ENCODE peak calls at places on chromosomes 7 and 10, in nine cellular contexts. Z is GM12878; U is cardiac fibroblast; H is progenitor cell of endocrine pancreas; W is GM12865; K is astrocyte of the spinal cord; S is CD4-positive, alpha-beta T cell; R is GM10248; X is psoas muscle. E is an unnamed sample.

GRCh38 chr7:29839302-29839701 is 33.0 kb downstream of the WIPF3 start:
- DNase-seq in Z (no peak), U (peak), H (no peak), W (no peak), K (peak), S (no peak), R (no peak), X (peak), E (peak)

GRCh38 chr7:122802211-122802833 is 83.9 kb downstream of the CADPS2 start:
- DNase-seq in Z (no peak), U (peak), H (no peak), W (peak), K (no peak), S (no peak), R (no peak), X (no peak), E (peak)

GRCh38 chr10:43259981-43260761 is 6.7 kb downstream of the RASGEF1A start:
- DNase-seq in Z (no peak), U (peak), H (no peak), W (peak), K (no peak), S (peak), R (no peak), X (no peak), E (no peak)

GRCh38 chr7:1123721-1124120 is 35.8 kb downstream of the GPER1 start:
- DNase-seq in Z (no peak), U (peak), H (peak), W (no peak), K (peak), S (no peak), R (no peak), X (peak), E (peak)

GRCh38 chr7:141533149-141533949 is 17.9 kb upstream of the AGK start:
- DNase-seq in Z (no peak), U (peak), H (peak), W (peak), K (peak), S (peak), R (peak), X (peak), E (peak)

GRCh38 chr7:150471886-150472285 is 21.5 kb downstream of the GIMAP8 start:
- DNase-seq in Z (no peak), U (no peak), H (no peak), W (no peak), K (no peak), S (no peak), R (no peak), X (no peak), E (no peak)

GRCh38 chr7:90833443-90833842 is 237.3 kb downstream of the CDK14 start:
- DNase-seq in Z (no peak), U (no peak), H (no peak), W (no peak), K (no peak), S (no peak), R (no peak), X (no peak), E (no peak)

GRCh38 chr7:127976722-127977121 is 54.5 kb downstream of the LRRC4 start:
- DNase-seq in Z (no peak), U (no peak), H (no peak), W (no peak), K (no peak), S (no peak), R (no peak), X (no peak), E (no peak)

GRCh38 chr7:127995157-127995865 is 35.9 kb downstream of the LRRC4 start:
- DNase-seq in Z (no peak), U (peak), H (no peak), W (no peak), K (peak), S (no peak), R (no peak), X (no peak), E (no peak)

GRCh38 chr7:19392246-19392645 is 247.0 kb upstream of the FERD3L start:
- DNase-seq in Z (no peak), U (peak), H (no peak), W (no peak), K (peak), S (no peak), R (no peak), X (no peak), E (no peak)

GRCh38 chr10:72087392-72087968 is 871 bp downstream of the SPOCK2 start:
- DNase-seq in Z (no peak), U (no peak), H (no peak), W (no peak), K (no peak), S (peak), R (peak), X (no peak), E (no peak)

GRCh38 chr10:133261726-133262325 is 14.8 kb downstream of the ADAM8 start:
- DNase-seq in Z (no peak), U (peak), H (peak), W (peak), K (peak), S (peak), R (peak), X (peak), E (peak)

GRCh38 chr7:22563115-22563514 is 63.1 kb upstream of the STEAP1B start:
- DNase-seq in Z (no peak), U (no peak), H (no peak), W (peak), K (no peak), S (no peak), R (no peak), X (no peak), E (no peak)

GRCh38 chr10:110483633-110484032 is 14.1 kb upstream of the DUSP5 start:
- DNase-seq in Z (no peak), U (no peak), H (no peak), W (no peak), K (no peak), S (no peak), R (no peak), X (no peak), E (no peak)

GRCh38 chr10:70932415-70933196 is 44.2 kb upstream of the PCBD1 start:
- DNase-seq in Z (no peak), U (no peak), H (no peak), W (no peak), K (no peak), S (no peak), R (no peak), X (no peak), E (peak)

GRCh38 chr10:96703358-96703757 is 17.0 kb downstream of the PIK3AP1 start:
- DNase-seq in Z (no peak), U (no peak), H (no peak), W (peak), K (no peak), S (no peak), R (no peak), X (no peak), E (no peak)

GRCh38 chr10:9786101-9786500 is 1231.6 kb upstream of the CELF2 start:
- DNase-seq in Z (no peak), U (peak), H (no peak), W (no peak), K (peak), S (no peak), R (no peak), X (no peak), E (no peak)

GRCh38 chr7:13827716-13828115 is 161.8 kb downstream of the ETV1 start:
- DNase-seq in Z (no peak), U (peak), H (no peak), W (no peak), K (no peak), S (no peak), R (no peak), X (no peak), E (no peak)

GRCh38 chr7:89621925-89622641 is 532.2 kb upstream of the STEAP1 start:
- DNase-seq in Z (no peak), U (no peak), H (no peak), W (no peak), K (no peak), S (no peak), R (no peak), X (no peak), E (no peak)

GRCh38 chr7:89623018-89623672 is 531.1 kb upstream of the STEAP1 start:
- DNase-seq in Z (peak), U (peak), H (no peak), W (peak), K (peak), S (no peak), R (peak), X (no peak), E (no peak)

DNA sequence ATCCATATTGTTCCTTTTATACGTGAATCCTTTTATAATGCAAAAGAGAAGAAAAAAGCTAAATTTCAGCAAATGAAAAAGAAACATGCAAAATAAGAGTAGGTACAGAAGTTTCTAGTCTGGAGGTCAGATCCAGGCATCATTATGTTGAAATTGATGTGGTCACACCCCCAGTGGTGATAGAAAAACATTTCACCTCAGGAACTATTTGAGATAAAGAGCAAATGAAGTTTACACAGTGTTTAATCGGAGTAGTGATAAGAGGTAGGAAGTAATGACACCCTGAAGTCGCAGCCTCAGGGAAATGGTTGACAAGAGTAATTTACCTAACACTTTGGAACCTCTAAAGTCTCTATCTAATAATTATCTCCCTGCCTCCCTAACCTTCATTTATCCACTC is 536.0 kb upstream of the STEAP1 start:
- DNase-seq in Z (no peak), U (no peak), H (no peak), W (no peak), K (no peak), S (no peak), R (no peak), X (no peak), E (no peak)
- TF ChIP-seq CTCF in Z (no peak), U (no peak), H (peak), W (no peak), K (no peak), S (no peak), R (no peak), X (no peak), E (no peak)

GRCh38 chr7:119197872-119198527 is 973.5 kb downstream of the ANKRD7 start:
- DNase-seq in Z (peak), U (peak), H (no peak), W (peak), K (peak), S (no peak), R (peak), X (no peak), E (no peak)
- TF ChIP-seq CTCF in Z (peak), U (peak), H (peak), W (peak), K (peak), S (no peak), R (peak), X (peak), E (no peak)

DNA sequence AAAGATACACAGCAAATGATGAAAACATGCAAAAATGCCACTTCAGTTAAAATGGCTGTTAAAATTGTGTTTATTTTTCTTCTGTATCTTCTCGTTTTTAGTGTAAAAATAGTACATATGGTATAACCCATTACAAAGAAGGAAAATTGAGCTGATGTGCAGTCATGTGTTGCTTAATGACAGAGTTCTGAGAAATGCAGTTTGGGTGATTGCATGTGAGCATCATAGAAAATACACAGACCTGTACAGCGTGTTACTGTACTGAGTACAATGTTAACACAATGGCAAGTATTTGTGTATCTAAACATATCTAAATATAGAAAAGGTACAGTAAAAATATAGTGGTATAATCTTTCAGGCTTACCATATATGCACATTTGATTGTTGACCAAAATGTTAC is 7.3 kb downstream of the DMTF1 start:
- DNase-seq in Z (no peak), U (peak), H (no peak), W (peak), K (no peak), S (no peak), R (no peak), X (no peak), E (no peak)
- TF ChIP-seq CTCF in Z (no peak), U (no peak), H (no peak), W (no peak), K (no peak), S (no peak), R (no peak), X (no peak), E (no peak)

DNA sequence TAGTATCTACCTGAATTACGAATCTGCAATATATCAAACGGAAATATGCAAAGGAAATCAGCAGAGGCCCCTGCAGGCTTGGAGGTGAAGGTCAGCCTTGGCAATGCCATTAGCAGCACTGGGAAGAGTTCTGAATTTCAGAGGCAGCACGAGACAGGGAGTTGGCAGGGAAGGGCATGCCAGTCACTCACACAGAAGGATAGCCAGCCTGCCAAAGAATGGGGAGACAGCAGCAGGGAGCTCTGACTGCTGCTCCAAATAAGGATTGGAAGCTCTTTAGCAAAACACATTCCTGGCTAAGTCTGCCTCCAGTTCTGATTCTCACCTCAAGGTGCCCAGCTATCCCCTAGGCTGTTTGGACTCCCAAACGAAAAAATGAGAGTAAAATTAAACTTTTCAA is 188.0 kb downstream of the PDE1C start:
- DNase-seq in Z (no peak), U (no peak), H (no peak), W (no peak), K (peak), S (no peak), R (no peak), X (no peak), E (no peak)
- TF ChIP-seq CTCF in Z (no peak), U (no peak), H (no peak), W (no peak), K (no peak), S (no peak), R (no peak), X (no peak), E (no peak)

GRCh38 chr7:97503367-97504094 is 228.4 kb upstream of the TAC1 start:
- DNase-seq in Z (no peak), U (no peak), H (no peak), W (no peak), K (no peak), S (no peak), R (no peak), X (no peak), E (no peak)

GRCh38 chr7:97495487-97495886 is 236.4 kb upstream of the TAC1 start:
- DNase-seq in Z (no peak), U (no peak), H (no peak), W (no peak), K (no peak), S (no peak), R (no peak), X (no peak), E (no peak)

DNA sequence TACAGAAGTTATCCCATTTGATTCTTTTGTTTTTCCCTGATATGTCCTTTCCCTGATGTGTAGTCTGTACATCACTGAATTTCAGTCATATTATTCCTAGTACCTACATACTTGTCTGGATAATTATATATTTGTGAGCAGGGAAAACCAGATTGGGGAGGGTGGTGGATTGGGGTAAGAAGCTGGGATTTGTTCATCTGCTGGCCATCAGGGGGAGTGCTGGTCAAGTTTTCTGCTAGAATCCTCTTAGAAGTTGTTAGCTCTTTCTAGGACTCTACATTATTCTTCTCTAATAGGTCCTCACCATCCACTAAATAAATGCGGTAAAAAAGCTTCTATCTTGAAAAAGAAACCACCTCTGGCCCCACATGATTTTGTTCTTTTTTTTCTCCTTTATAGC is 232.7 kb upstream of the TAC1 start:
- DNase-seq in Z (no peak), U (peak), H (no peak), W (peak), K (no peak), S (no peak), R (peak), X (no peak), E (no peak)
- TF ChIP-seq CTCF in Z (peak), U (peak), H (peak), W (peak), K (peak), S (peak), R (peak), X (peak), E (no peak)

DNA sequence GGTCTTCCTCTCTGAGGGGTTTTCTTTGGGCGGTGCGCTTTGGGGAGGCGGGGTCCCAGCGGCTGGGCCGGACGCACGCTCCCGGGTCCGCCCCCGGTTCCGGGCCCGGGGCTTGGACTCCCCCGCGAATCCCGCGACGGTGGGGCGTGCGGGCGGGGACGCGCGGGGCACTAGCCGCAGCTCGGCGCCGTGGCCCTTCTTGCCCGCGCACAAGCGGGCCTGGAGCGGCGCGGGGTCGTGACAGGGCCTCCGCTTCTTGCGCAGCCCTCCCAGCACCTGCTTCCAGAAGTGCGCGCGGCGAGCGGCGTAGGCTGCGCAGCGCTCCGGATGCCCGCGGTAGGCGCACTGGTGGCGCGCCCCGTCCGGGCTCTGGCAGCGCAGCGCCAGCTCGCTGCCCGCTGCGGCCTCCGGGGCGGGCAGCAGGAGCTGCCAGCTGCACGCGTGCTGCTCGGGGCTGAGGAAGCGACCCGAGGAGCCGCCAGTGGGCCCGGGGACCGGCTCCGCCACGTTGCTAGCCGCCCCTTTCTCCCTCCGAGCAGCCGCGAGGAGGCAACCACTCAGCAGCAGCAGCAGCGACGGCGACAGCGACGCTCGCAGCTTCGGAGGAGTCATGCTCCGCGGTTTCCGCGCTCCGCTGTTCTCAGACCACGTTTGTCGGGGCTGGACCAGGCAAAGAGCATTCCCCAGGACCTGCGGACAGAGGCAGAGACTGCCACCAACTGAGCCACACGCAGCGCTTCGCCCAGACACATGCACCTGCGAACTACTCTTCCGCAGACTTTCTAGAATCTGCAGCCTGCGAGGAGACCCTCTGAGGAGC is 718 bp downstream of the FGFBP3 start:
- DNase-seq in Z (peak), U (peak), H (peak), W (peak), K (peak), S (peak), R (peak), X (peak), E (peak)
- TF ChIP-seq CTCF in Z (peak), U (peak), H (peak), W (peak), K (peak), S (peak), R (peak), X (peak), E (peak)

DNA sequence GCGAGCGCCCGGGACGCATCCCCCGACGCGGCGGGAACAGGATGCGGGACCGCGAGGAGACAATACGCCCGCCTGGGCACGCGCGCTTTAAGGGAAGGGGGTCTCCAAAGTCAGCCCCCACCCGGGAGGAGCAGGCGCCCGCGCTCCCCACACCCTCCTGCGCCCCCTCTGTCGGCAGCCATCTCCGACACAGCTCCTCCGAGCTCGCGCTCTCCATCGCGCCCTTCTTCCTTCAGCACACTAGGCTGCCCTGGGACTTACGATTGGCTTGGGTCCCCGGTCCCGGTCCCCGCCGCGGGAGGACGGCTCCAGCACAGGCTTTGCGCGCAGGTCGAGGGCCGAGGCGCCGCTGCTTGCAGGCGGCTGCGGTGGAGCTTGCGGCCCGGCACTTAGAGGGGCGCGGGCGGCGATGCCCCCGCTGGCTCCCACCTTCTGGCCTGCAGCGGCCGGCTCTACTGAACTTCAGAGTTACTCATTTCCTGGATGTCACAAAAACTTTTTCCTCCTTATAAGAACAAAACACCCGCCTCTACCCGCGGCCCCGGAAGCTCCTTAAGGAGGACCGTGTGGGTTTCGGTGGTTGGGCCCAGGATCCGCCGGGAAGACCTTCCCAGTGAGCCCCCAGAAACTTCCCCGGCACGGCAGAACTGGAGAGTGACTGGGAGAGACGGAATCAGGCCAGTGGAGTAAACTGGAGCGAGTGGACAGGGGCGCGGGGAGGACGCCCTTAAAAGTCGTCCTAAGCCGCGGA is at the start of gene ITPRIP:
- DNase-seq in Z (no peak), U (peak), H (peak), W (peak), K (peak), S (peak), R (peak), X (peak), E (peak)
- TF ChIP-seq CTCF in Z (peak), U (no peak), H (peak), W (peak), K (peak), S (peak), R (no peak), X (no peak), E (peak)

DNA sequence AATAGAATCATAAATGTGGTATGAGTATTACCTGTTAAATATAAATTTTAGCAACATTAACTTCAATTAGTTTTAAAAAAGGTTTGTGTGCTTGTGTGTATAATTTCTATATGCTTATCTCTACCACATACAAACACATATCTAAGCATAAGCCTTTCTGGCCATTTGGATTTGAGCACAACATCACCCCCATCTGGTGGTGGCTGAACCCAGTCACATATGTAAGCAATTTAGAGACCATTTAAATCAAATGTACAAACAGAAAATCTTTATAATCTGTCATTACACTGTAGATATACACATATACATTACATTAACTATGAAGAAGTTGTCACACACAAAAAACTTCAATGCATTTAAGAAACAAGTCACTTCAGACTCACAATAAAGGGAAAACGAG is 31.7 kb downstream of the GPR22 start:
- DNase-seq in Z (no peak), U (peak), H (no peak), W (peak), K (peak), S (no peak), R (peak), X (no peak), E (no peak)
- TF ChIP-seq CTCF in Z (peak), U (peak), H (peak), W (peak), K (peak), S (no peak), R (peak), X (peak), E (peak)